ENCODE peak calls at places on chromosomes 6 and 20, in ten cellular contexts. R is natural killer cell treated with Interleukin-12 subunit alpha and Interleukin-12 subunit beta and Interleukin-15 and Interleukin-18, amount 100 ng/mL, for 72 hours; C is bronchial epithelial cell; Z is breast epithelium; M is AML-193; S is GM13977; G is activated T-cell treated with anti-CD3 and anti-CD28 coated beads, Interleukin-2, amount 50 U/mL, for 4 hours; I is activated CD8-positive, alpha-beta memory T cell treated with anti-CD3 and anti-CD28 coated beads for 48 hours; F is ELR; A is memory B cell. H is an unnamed sample.

GRCh38 chr20:25320035-25320800 is 70.4 kb downstream of the ABHD12 start:
- DNase-seq in R (no peak), C (no peak), Z (no peak), M (no peak), S (no peak), G (no peak), I (no peak), F (no peak), A (no peak), H (no peak)

GRCh38 chr6:44000164-44000842 is 126.9 kb downstream of the MRPL14 start:
- DNase-seq in R (no peak), C (peak), Z (no peak), M (no peak), S (peak), G (no peak), I (no peak), F (no peak), A (peak), H (peak)

GRCh38 chr6:147633191-147633590 is 124.7 kb downstream of the SAMD5 start:
- DNase-seq in R (no peak), C (no peak), Z (no peak), M (no peak), S (no peak), G (no peak), I (no peak), F (no peak), A (no peak), H (no peak)

GRCh38 chr6:87483929-87484328 is 11.2 kb downstream of the SLC35A1 start:
- DNase-seq in R (no peak), C (peak), Z (no peak), M (no peak), S (no peak), G (no peak), I (no peak), F (peak), A (peak), H (peak)

GRCh38 chr6:158391276-158391675 is 79.0 kb downstream of the TULP4 start:
- DNase-seq in R (no peak), C (no peak), Z (no peak), M (no peak), S (no peak), G (no peak), I (no peak), F (peak), A (no peak), H (no peak)

GRCh38 chr6:108200631-108201030 is 34.8 kb downstream of the NR2E1 start:
- DNase-seq in R (no peak), C (peak), Z (no peak), M (no peak), S (no peak), G (no peak), I (no peak), F (peak), A (no peak), H (no peak)

GRCh38 chr6:24930386-24930785 is 5.4 kb downstream of the RIPOR2 start:
- DNase-seq in R (no peak), C (no peak), Z (no peak), M (no peak), S (no peak), G (no peak), I (no peak), F (no peak), A (no peak), H (no peak)

GRCh38 chr6:29887819-29888581 is 54.3 kb upstream of the HLA-A start:
- DNase-seq in R (peak), C (peak), Z (peak), M (peak), S (peak), G (peak), I (peak), F (peak), A (peak), H (peak)

GRCh38 chr6:84052204-84052882 is 18.8 kb downstream of the MRAP2 start:
- DNase-seq in R (no peak), C (peak), Z (no peak), M (no peak), S (no peak), G (no peak), I (no peak), F (peak), A (no peak), H (peak)

GRCh38 chr6:17941318-17941717 is 46.1 kb downstream of the KIF13A start:
- DNase-seq in R (no peak), C (no peak), Z (no peak), M (no peak), S (no peak), G (no peak), I (no peak), F (no peak), A (no peak), H (no peak)

GRCh38 chr20:58511364-58511763 is 3.8 kb downstream of the APCDD1L start:
- DNase-seq in R (no peak), C (peak), Z (no peak), M (no peak), S (no peak), G (no peak), I (no peak), F (peak), A (no peak), H (no peak)

GRCh38 chr6:36320475-36320874 is 16.2 kb downstream of the BNIP5 start:
- DNase-seq in R (no peak), C (peak), Z (no peak), M (no peak), S (no peak), G (no peak), I (no peak), F (no peak), A (no peak), H (no peak)

GRCh38 chr20:37699202-37699601 is 5.4 kb downstream of the CTNNBL1 start:
- DNase-seq in R (no peak), C (no peak), Z (no peak), M (no peak), S (no peak), G (no peak), I (no peak), F (no peak), A (no peak), H (no peak)

GRCh38 chr6:39086294-39086693 is 28.7 kb downstream of the SAYSD1 start:
- DNase-seq in R (peak), C (no peak), Z (no peak), M (no peak), S (peak), G (no peak), I (peak), F (no peak), A (no peak), H (no peak)

GRCh38 chr6:150517175-150517574 is 82.5 kb upstream of the PLEKHG1 start:
- DNase-seq in R (no peak), C (no peak), Z (no peak), M (no peak), S (no peak), G (no peak), I (no peak), F (no peak), A (no peak), H (no peak)

GRCh38 chr6:12169377-12169776 is 120.8 kb upstream of the EDN1 start:
- DNase-seq in R (no peak), C (no peak), Z (no peak), M (no peak), S (no peak), G (no peak), I (no peak), F (no peak), A (no peak), H (no peak)